ENCODE peak calls at places on chromosome 20, in ten cellular contexts. V, P, R, Z, H, S, D, U, X and J are unnamed samples.

GRCh38 chr20:59992531-59992930 is 34.3 kb downstream of the CDH26 start:
- DNase-seq in R (no peak), Z (no peak), D (no peak), P (no peak), X (no peak), H (no peak), U (no peak), S (no peak), V (no peak), J (no peak)

GRCh38 chr20:50744143-50744792 is 12.9 kb downstream of the PARD6B start:
- DNase-seq in P (no peak), V (no peak), U (peak; percentile 87), X (no peak), R (no peak), D (peak; percentile 91), S (peak; percentile 92), H (peak; percentile 56), Z (no peak), J (peak; percentile 92)

GRCh38 chr20:48278961-48279481 is 493.7 kb upstream of the SULF2 start:
- DNase-seq in V (no peak), S (no peak), D (peak; percentile 91), U (no peak), P (no peak), H (no peak), Z (no peak), R (no peak), X (no peak), J (no peak)

GRCh38 chr20:45019027-45019763 is 52.9 kb downstream of the STK4 start:
- DNase-seq in S (no peak), H (no peak), Z (no peak), X (no peak), P (no peak), R (no peak), U (no peak), D (no peak), V (no peak), J (no peak)

GRCh38 chr20:49185071-49185757 is 2.9 kb downstream of the STAU1 start:
- DNase-seq in P (no peak), H (no peak), Z (no peak), X (no peak), S (no peak), V (no peak), R (no peak), D (no peak), U (no peak), J (no peak)

GRCh38 chr20:45354423-45355208 is 6.4 kb upstream of the SDC4 start:
- DNase-seq in R (no peak), D (peak; percentile 49), S (no peak), P (no peak), V (no peak), U (peak; percentile 0), Z (no peak), X (no peak), H (no peak), J (no peak)

GRCh38 chr20:8808180-8808535 is 260.7 kb upstream of the PLCB4 start:
- DNase-seq in X (no peak), R (no peak), P (no peak), H (no peak), Z (no peak), U (no peak), D (no peak), V (no peak), S (no peak), J (no peak)

GRCh38 chr20:54872440-54872839 is 397.0 kb downstream of the DOK5 start:
- DNase-seq in S (no peak), R (no peak), U (no peak), D (no peak), H (no peak), Z (no peak), V (no peak), P (no peak), X (no peak), J (no peak)

GRCh38 chr20:49614338-49615050 is 46.6 kb upstream of the PTGIS start:
- DNase-seq in Z (no peak), S (no peak), X (no peak), P (no peak), D (no peak), H (no peak), V (no peak), U (peak; percentile 68), R (no peak), J (no peak)

GRCh38 chr20:32155017-32155965 is 45.8 kb downstream of the TM9SF4 start:
- DNase-seq in R (no peak), X (no peak), U (peak; percentile 98), V (no peak), P (no peak), S (peak; percentile 88), Z (peak; percentile 28), D (peak; percentile 97), H (peak; percentile 79), J (peak; percentile 66)

GRCh38 chr20:407097-407952 is 774 bp upstream of the RBCK1 start:
- DNase-seq in S (peak; percentile 91), D (peak; percentile 75), X (peak; percentile 57), H (peak; percentile 83), V (no peak), P (peak; percentile 19), R (peak; percentile 42), Z (peak; percentile 60), U (peak; percentile 89), J (peak; percentile 86)

GRCh38 chr20:63941282-63942060 is 14.7 kb downstream of the UCKL1 start:
- DNase-seq in S (peak; percentile 89), Z (no peak), P (peak; percentile 34), X (peak; percentile 69), V (peak; percentile 52), R (peak; percentile 52), H (peak; percentile 50), U (peak; percentile 94), D (no peak), J (no peak)

GRCh38 chr20:63698739-63699465 is 2.5 kb downstream of the TNFRSF6B start:
- DNase-seq in U (peak; percentile 94), H (no peak), P (no peak), D (peak; percentile 81), X (no peak), R (no peak), S (peak; percentile 91), V (no peak), Z (no peak), J (peak; percentile 93)

GRCh38 chr20:54148947-54149764 is 24.6 kb downstream of the CYP24A1 start:
- DNase-seq in H (no peak), R (no peak), U (no peak), Z (no peak), D (no peak), P (no peak), V (no peak), S (peak; percentile 73), X (no peak), J (no peak)

GRCh38 chr20:16095241-16095640 is 478.0 kb downstream of the KIF16B start:
- DNase-seq in H (no peak), D (no peak), X (no peak), S (no peak), P (no peak), Z (no peak), V (no peak), R (no peak), U (no peak), J (no peak)

GRCh38 chr20:16135630-16136029 is 437.6 kb downstream of the KIF16B start:
- DNase-seq in V (no peak), Z (no peak), D (no peak), H (no peak), P (no peak), S (no peak), X (no peak), U (no peak), R (no peak), J (no peak)

GRCh38 chr20:40958598-40958997 is 70.0 kb upstream of the TOP1 start:
- DNase-seq in V (no peak), R (no peak), Z (no peak), P (no peak), D (no peak), U (no peak), X (no peak), S (no peak), H (no peak), J (no peak)

GRCh38 chr20:38926934-38927616 is 858 bp downstream of the FAM83D start:
- DNase-seq in S (peak; percentile 21), U (no peak), P (no peak), R (no peak), Z (no peak), V (no peak), X (no peak), H (no peak), D (peak; percentile 36), J (peak; percentile 50)

GRCh38 chr20:62704341-62704948 is 4.2 kb upstream of the NTSR1 start:
- DNase-seq in R (no peak), P (no peak), V (no peak), U (peak; percentile 91), D (peak; percentile 92), S (peak; percentile 95), H (peak; percentile 86), Z (no peak), X (no peak), J (peak; percentile 100)

GRCh38 chr20:46000571-46001145 is 8.1 kb upstream of the MMP9 start:
- DNase-seq in V (no peak), Z (no peak), D (no peak), R (no peak), X (no peak), H (no peak), P (no peak), U (no peak), S (no peak), J (no peak)

GRCh38 chr20:3000852-3001523 is 42.4 kb upstream of the GNRH2 start:
- DNase-seq in V (no peak), U (no peak), S (peak; percentile 48), X (no peak), P (no peak), D (peak; percentile 77), R (no peak), H (no peak), Z (no peak), J (no peak)

GRCh38 chr20:54134445-54135220 is 39.2 kb downstream of the CYP24A1 start:
- DNase-seq in D (peak; percentile 32), P (no peak), U (no peak), X (no peak), H (no peak), S (no peak), R (no peak), V (no peak), Z (no peak), J (no peak)

GRCh38 chr20:43590036-43590391 is 723 bp upstream of the IFT52 start:
- DNase-seq in P (no peak), S (no peak), X (no peak), D (no peak), V (no peak), U (no peak), Z (no peak), H (no peak), R (no peak), J (peak; percentile 36)

GRCh38 chr20:21719592-21720214 is 14.2 kb downstream of the PAX1 start:
- DNase-seq in R (no peak), Z (no peak), X (peak; percentile 7), D (peak; percentile 71), H (no peak), P (no peak), S (peak; percentile 45), U (no peak), V (no peak), J (peak; percentile 60)

GRCh38 chr20:37096415-37097039 is 730 bp upstream of the RBL1 start:
- DNase-seq in U (no peak), D (no peak), Z (no peak), R (no peak), X (no peak), P (no peak), V (no peak), S (peak; percentile 19), H (no peak), J (peak; percentile 71)

GRCh38 chr20:63351811-63352591 is 9.1 kb downstream of the CHRNA4 start:
- DNase-seq in U (no peak), R (no peak), D (no peak), X (no peak), H (peak; percentile 77), Z (peak; percentile 39), V (no peak), S (no peak), P (no peak), J (no peak)

GRCh38 chr20:19775353-19776201 is 17.5 kb downstream of the RIN2 start:
- DNase-seq in R (no peak), X (no peak), D (no peak), H (no peak), V (no peak), P (no peak), U (no peak), Z (no peak), S (peak; percentile 84), J (no peak)

GRCh38 chr20:44494266-44494665 is 18.6 kb downstream of the TTPAL start:
- DNase-seq in Z (no peak), P (no peak), X (no peak), R (no peak), H (no peak), D (peak; percentile 47), S (no peak), V (no peak), U (no peak), J (no peak)